ENCODE peak calls at places on chromosomes 16 and 17, in four cellular contexts. One of them, this sample, is unnamed.

GRCh38 chr16:57510016-57510871 is 24.0 kb upstream of the DOK4 start:
- DNase-seq in HFF-Myc: no peak
- DNase-seq in neural progenitor cell: no peak
- DNase-seq in tibial artery: no peak
- DNase-seq in this sample: no peak

GRCh38 chr17:4411201-4411600 is 22.5 kb upstream of the SPNS3 start:
- DNase-seq in HFF-Myc: no peak
- DNase-seq in tibial artery: no peak
- DNase-seq in neural progenitor cell: no peak
- DNase-seq in this sample: no peak

GRCh38 chr17:35433075-35433894 is 985 bp upstream of the SLFN12 start:
- DNase-seq in neural progenitor cell: peak
- DNase-seq in tibial artery: peak
- DNase-seq in HFF-Myc: peak
- DNase-seq in this sample: no peak

GRCh38 chr17:39604911-39605491 is 2.7 kb downstream of the NEUROD2 start:
- DNase-seq in HFF-Myc: no peak
- DNase-seq in neural progenitor cell: no peak
- DNase-seq in tibial artery: no peak
- DNase-seq in this sample: no peak

GRCh38 chr16:79150128-79150527 is 450.4 kb downstream of the MAF start:
- DNase-seq in HFF-Myc: no peak
- DNase-seq in neural progenitor cell: no peak
- DNase-seq in tibial artery: no peak
- DNase-seq in this sample: no peak

GRCh38 chr16:75219088-75219487 is 300 bp downstream of the CTRB1 start:
- DNase-seq in HFF-Myc: no peak
- DNase-seq in neural progenitor cell: no peak
- DNase-seq in tibial artery: no peak
- DNase-seq in this sample: no peak

GRCh38 chr17:28911411-28912045 is 8.6 kb upstream of the DHRS13 start:
- DNase-seq in neural progenitor cell: no peak
- DNase-seq in tibial artery: no peak
- DNase-seq in HFF-Myc: no peak
- DNase-seq in this sample: no peak

GRCh38 chr16:29820730-29821662 is 734 bp downstream of the MVP start:
- DNase-seq in neural progenitor cell: no peak
- DNase-seq in tibial artery: peak
- DNase-seq in HFF-Myc: no peak
- DNase-seq in this sample: no peak

GRCh38 chr17:77423589-77424451 is 283.1 kb downstream of the SEC14L1 start:
- DNase-seq in tibial artery: peak
- DNase-seq in neural progenitor cell: no peak
- DNase-seq in HFF-Myc: no peak
- DNase-seq in this sample: no peak

GRCh38 chr16:10834130-10834529 is 15.5 kb upstream of the TVP23A start:
- DNase-seq in HFF-Myc: no peak
- DNase-seq in tibial artery: peak
- DNase-seq in neural progenitor cell: no peak
- DNase-seq in this sample: no peak

GRCh38 chr16:78976212-78976611 is 624.3 kb downstream of the MAF start:
- DNase-seq in neural progenitor cell: no peak
- DNase-seq in tibial artery: no peak
- DNase-seq in HFF-Myc: no peak
- DNase-seq in this sample: no peak

GRCh38 chr17:17377568-17377967 is 74.4 kb downstream of the NT5M start:
- DNase-seq in tibial artery: no peak
- DNase-seq in HFF-Myc: no peak
- DNase-seq in neural progenitor cell: no peak
- DNase-seq in this sample: no peak

GRCh38 chr16:56363181-56363716 is 62.1 kb downstream of the AMFR start:
- DNase-seq in neural progenitor cell: no peak
- DNase-seq in tibial artery: no peak
- DNase-seq in HFF-Myc: no peak
- DNase-seq in this sample: no peak

GRCh38 chr16:9374076-9374475 is 282.6 kb downstream of the HAPSTR1 start:
- DNase-seq in HFF-Myc: no peak
- DNase-seq in tibial artery: no peak
- DNase-seq in neural progenitor cell: no peak
- DNase-seq in this sample: no peak

GRCh38 chr17:51848451-51848850 is 310.1 kb downstream of the CA10 start:
- DNase-seq in HFF-Myc: no peak
- DNase-seq in neural progenitor cell: no peak
- DNase-seq in tibial artery: no peak
- DNase-seq in this sample: no peak

GRCh38 chr17:66347661-66348604 is 45.5 kb downstream of the PRKCA start:
- DNase-seq in neural progenitor cell: no peak
- DNase-seq in HFF-Myc: no peak
- DNase-seq in tibial artery: no peak
- DNase-seq in this sample: no peak

GRCh38 chr17:608911-609882 is 105.4 kb downstream of the VPS53 start:
- DNase-seq in neural progenitor cell: no peak
- DNase-seq in HFF-Myc: peak
- DNase-seq in tibial artery: no peak
- DNase-seq in this sample: no peak

GRCh38 chr17:49696233-49696761 is 11.5 kb downstream of the SLC35B1 start:
- DNase-seq in HFF-Myc: no peak
- DNase-seq in tibial artery: no peak
- DNase-seq in neural progenitor cell: no peak
- DNase-seq in this sample: no peak

GRCh38 chr17:4678448-4679026 is 25.4 kb downstream of the PELP1 start:
- DNase-seq in neural progenitor cell: no peak
- DNase-seq in tibial artery: no peak
- DNase-seq in HFF-Myc: peak
- DNase-seq in this sample: no peak

GRCh38 chr16:79757163-79757562 is 156.6 kb upstream of the MAF start:
- DNase-seq in tibial artery: no peak
- DNase-seq in HFF-Myc: no peak
- DNase-seq in neural progenitor cell: no peak
- DNase-seq in this sample: no peak

GRCh38 chr16:29857133-29857760 is 5.8 kb downstream of the CDIPT start:
- DNase-seq in tibial artery: no peak
- DNase-seq in neural progenitor cell: no peak
- DNase-seq in HFF-Myc: peak
- DNase-seq in this sample: no peak

GRCh38 chr16:49531425-49531824 is 157.8 kb downstream of the C16orf78 start:
- DNase-seq in tibial artery: no peak
- DNase-seq in neural progenitor cell: no peak
- DNase-seq in HFF-Myc: no peak
- DNase-seq in this sample: no peak

GRCh38 chr17:42340691-42341127 is 47.5 kb downstream of the STAT3 start:
- DNase-seq in HFF-Myc: no peak
- DNase-seq in tibial artery: no peak
- DNase-seq in neural progenitor cell: no peak
- DNase-seq in this sample: no peak

GRCh38 chr17:59001158-59001814 is 105.4 kb downstream of the TRIM37 start:
- DNase-seq in neural progenitor cell: no peak
- DNase-seq in tibial artery: no peak
- DNase-seq in HFF-Myc: no peak
- DNase-seq in this sample: no peak

GRCh38 chr17:59002126-59002525 is 104.6 kb downstream of the TRIM37 start:
- DNase-seq in HFF-Myc: no peak
- DNase-seq in tibial artery: no peak
- DNase-seq in neural progenitor cell: no peak
- DNase-seq in this sample: no peak

GRCh38 chr17:59002848-59003247 is 103.8 kb downstream of the TRIM37 start:
- DNase-seq in tibial artery: no peak
- DNase-seq in neural progenitor cell: no peak
- DNase-seq in HFF-Myc: no peak
- DNase-seq in this sample: no peak

GRCh38 chr17:59003860-59004259 is 102.8 kb downstream of the TRIM37 start:
- DNase-seq in HFF-Myc: no peak
- DNase-seq in tibial artery: no peak
- DNase-seq in neural progenitor cell: no peak
- DNase-seq in this sample: no peak

DNA sequence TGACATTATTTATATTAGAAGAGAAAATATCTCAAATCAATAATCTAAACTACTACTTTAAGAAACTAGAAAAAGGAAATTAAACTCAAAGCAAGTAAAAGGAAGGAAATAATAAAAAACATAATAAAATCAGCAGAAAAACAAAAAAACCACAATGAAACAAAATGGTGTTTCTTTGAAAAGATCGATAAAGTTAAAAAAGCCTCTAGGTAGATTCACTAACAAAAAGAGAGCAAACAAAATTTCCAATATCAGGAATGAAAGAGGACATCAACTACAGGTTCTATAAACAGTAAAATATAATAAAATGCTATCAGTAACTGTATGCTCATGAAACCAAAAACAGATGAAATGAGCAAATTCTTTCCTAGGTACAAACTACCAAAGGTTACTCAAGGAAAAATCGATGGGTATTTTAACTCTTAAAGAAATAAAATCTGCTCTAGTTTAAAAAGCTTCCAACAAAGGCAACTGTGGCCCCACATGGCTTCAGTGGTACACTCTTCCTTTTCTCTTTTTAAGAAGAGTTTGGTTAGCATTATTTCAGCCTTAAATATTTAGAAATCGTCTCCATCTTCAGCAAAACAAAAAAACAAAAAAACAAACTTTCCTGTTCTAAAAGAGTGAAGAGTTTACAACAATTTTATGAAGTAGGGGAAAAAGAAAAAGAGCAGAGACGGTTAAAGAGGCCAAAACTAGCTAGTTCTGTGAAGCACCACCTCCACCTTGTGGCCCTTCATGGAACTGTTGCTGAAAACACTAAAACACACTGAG is 102.2 kb downstream of the TRIM37 start:
- DNase-seq in tibial artery: no peak
- DNase-seq in neural progenitor cell: peak
- DNase-seq in HFF-Myc: peak
- DNase-seq in this sample: peak
- H3K4me3 ChIP-seq in tibial artery: no peak
- H3K4me3 ChIP-seq in neural progenitor cell: no peak
- H3K4me3 ChIP-seq in HFF-Myc: no peak
- H3K4me3 ChIP-seq in this sample: no peak

GRCh38 chr17:82366749-82367148 is 4.8 kb upstream of the UTS2R start:
- DNase-seq in tibial artery: no peak
- DNase-seq in neural progenitor cell: no peak
- DNase-seq in HFF-Myc: no peak
- DNase-seq in this sample: no peak

GRCh38 chr17:82365586-82366295 is 5.8 kb upstream of the UTS2R start:
- DNase-seq in HFF-Myc: no peak
- DNase-seq in neural progenitor cell: no peak
- DNase-seq in tibial artery: no peak
- DNase-seq in this sample: peak

GRCh38 chr17:82370471-82371332 is 863 bp upstream of the UTS2R start:
- DNase-seq in tibial artery: no peak
- DNase-seq in neural progenitor cell: no peak
- DNase-seq in HFF-Myc: no peak
- DNase-seq in this sample: no peak

GRCh38 chr17:82369211-82369610 is 2.4 kb upstream of the UTS2R start:
- DNase-seq in HFF-Myc: no peak
- DNase-seq in neural progenitor cell: no peak
- DNase-seq in tibial artery: no peak
- DNase-seq in this sample: no peak

GRCh38 chr17:82367724-82368524 is 3.6 kb upstream of the UTS2R start:
- DNase-seq in HFF-Myc: no peak
- DNase-seq in neural progenitor cell: no peak
- DNase-seq in tibial artery: no peak
- DNase-seq in this sample: peak
- H3K4me3 ChIP-seq in HFF-Myc: no peak
- H3K4me3 ChIP-seq in neural progenitor cell: no peak
- H3K4me3 ChIP-seq in tibial artery: no peak
- H3K4me3 ChIP-seq in this sample: no peak

GRCh38 chr17:81097134-81097942 is 62.4 kb downstream of the BAIAP2 start:
- DNase-seq in tibial artery: peak
- DNase-seq in HFF-Myc: no peak
- DNase-seq in neural progenitor cell: peak
- DNase-seq in this sample: peak
- H3K4me3 ChIP-seq in tibial artery: peak
- H3K4me3 ChIP-seq in HFF-Myc: peak
- H3K4me3 ChIP-seq in neural progenitor cell: no peak
- H3K4me3 ChIP-seq in this sample: no peak

DNA sequence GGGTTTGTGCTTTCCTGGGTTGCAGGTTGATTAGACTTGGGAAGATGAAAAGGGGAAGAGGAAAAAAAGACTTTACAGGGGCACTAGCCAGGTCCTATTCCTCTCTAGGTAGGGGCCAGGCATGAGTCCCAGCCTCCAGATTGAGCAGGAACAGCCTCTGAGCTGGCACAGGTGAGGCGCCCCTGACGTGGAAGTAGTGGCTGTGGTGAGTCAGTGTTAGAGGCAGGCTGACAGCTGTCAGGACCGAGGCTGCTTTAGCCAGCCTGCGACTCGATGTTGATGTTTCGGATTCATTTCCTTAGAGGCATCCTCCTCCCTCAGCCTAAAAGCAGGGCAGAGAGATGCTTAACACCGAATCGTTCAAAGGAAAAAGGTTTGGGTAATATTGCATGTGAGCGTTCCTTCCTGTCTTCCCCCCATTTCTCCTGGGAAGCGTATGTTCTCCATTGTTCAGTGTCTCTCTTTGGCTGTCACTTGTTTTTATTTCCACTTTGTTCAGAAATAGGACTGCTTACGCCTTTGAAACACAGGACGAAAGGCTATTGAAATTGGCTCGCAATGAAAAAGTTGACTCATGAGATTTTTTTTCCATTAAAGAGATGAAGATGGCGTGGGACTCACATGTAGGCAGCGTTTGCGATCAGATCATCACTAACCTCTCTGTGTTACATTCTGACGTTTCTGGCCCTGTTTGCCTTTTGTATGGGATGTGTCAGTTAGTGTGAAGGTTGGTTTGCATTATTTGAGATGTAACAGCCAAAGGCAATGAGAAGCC is 1.2 kb downstream of the KIAA0513 start:
- DNase-seq in tibial artery: peak
- DNase-seq in neural progenitor cell: no peak
- DNase-seq in HFF-Myc: no peak
- DNase-seq in this sample: no peak
- H3K4me3 ChIP-seq in tibial artery: peak
- H3K4me3 ChIP-seq in neural progenitor cell: peak
- H3K4me3 ChIP-seq in HFF-Myc: peak
- H3K4me3 ChIP-seq in this sample: no peak

DNA sequence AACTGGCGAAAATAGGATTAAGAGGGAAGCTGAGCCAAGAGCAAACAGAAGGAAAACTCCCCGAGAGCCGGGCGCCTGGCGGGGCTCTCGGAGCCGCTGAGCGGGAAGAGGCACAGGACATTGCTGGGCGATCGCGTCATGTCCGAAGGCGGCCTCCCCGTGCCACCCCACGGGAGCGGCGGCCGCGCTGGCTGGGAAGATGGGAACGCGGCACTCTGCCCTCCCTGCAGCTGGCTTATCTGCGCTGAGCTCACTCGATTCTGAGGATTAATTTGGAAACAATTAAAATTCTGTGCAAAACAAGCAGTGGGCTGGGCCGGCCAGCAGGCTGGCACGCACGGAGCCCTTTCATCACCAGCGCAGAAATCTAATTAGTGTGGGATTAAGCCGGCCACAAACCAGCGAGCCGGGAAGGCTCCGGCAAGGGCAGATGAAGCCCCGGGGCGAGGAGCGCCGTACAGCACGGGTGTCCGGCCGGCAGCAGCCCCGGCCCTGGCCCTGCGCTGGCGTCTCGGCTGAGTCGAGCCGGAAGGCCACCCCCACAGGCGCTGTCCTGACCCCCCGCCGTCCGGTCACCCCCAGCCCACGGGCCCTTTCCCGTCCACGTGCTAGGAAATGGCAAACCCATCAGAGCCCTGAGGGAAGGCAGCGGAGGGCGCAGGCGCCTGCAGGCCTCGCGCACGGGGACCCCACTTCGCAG is 37.8 kb downstream of the SOX8 start:
- DNase-seq in neural progenitor cell: peak
- DNase-seq in tibial artery: peak
- DNase-seq in HFF-Myc: no peak
- DNase-seq in this sample: peak
- H3K4me3 ChIP-seq in neural progenitor cell: no peak
- H3K4me3 ChIP-seq in tibial artery: peak
- H3K4me3 ChIP-seq in HFF-Myc: peak
- H3K4me3 ChIP-seq in this sample: peak